ENCODE peak calls at places on chromosome 9, in six cellular contexts. O is A549, L is HEK293T, G is K562, V is HepG2, B is GM12878. C is an unnamed sample.

GRCh38 chr9:12785941-12786340 is 11.1 kb downstream of the LURAP1L start:
- DNase-seq in V (no peak), O (no peak), B (no peak), L (no peak), G (no peak), C (no peak)

GRCh38 chr9:69600314-69601047 is 71.7 kb downstream of the APBA1 start:
- DNase-seq in L (no peak), O (no peak), B (no peak), G (no peak), V (no peak), C (no peak)

GRCh38 chr9:96163141-96163540 is 138.8 kb downstream of the HSD17B3 start:
- DNase-seq in O (no peak), L (no peak), B (no peak), V (no peak), G (no peak), C (no peak)

GRCh38 chr9:79681576-79681975 is 109.8 kb downstream of the TLE4 start:
- DNase-seq in G (no peak), V (no peak), B (no peak), L (no peak), O (no peak), C (no peak)

GRCh38 chr9:33852216-33852826 is 35.4 kb downstream of the UBE2R2 start:
- DNase-seq in B (no peak), G (peak), V (peak), L (peak), O (peak), C (peak)

GRCh38 chr9:134818591-134818990 is 62.0 kb upstream of the FCN2 start:
- DNase-seq in B (no peak), O (no peak), L (no peak), G (no peak), V (no peak), C (no peak)

GRCh38 chr9:15155323-15155722 is 151.7 kb downstream of the TTC39B start:
- DNase-seq in L (no peak), B (no peak), V (no peak), G (no peak), O (no peak), C (no peak)

GRCh38 chr9:74413876-74414275 is 83.3 kb upstream of the RORB start:
- DNase-seq in V (no peak), O (no peak), G (no peak), B (no peak), L (no peak), C (no peak)

GRCh38 chr9:95992536-95992935 is 117.0 kb downstream of the ERCC6L2 start:
- DNase-seq in L (no peak), V (no peak), B (no peak), G (no peak), O (no peak), C (no peak)

GRCh38 chr9:33065157-33066076 is 11.1 kb downstream of the SMU1 start:
- DNase-seq in B (peak), V (no peak), G (no peak), O (no peak), L (no peak), C (no peak)

GRCh38 chr9:129146441-129146933 is 31.6 kb downstream of the IER5L start:
- DNase-seq in G (no peak), L (no peak), B (no peak), O (no peak), V (no peak), C (no peak)

GRCh38 chr9:27108981-27109541 is at the start of gene TEK:
- DNase-seq in G (no peak), B (no peak), L (no peak), O (no peak), V (no peak), C (peak)

GRCh38 chr9:111501648-111502047 is 17.5 kb upstream of the ECPAS start:
- DNase-seq in V (no peak), G (no peak), O (no peak), L (no peak), B (no peak), C (no peak)

GRCh38 chr9:127225747-127226646 is 38.6 kb upstream of the GARNL3 start:
- DNase-seq in L (no peak), V (no peak), G (no peak), O (no peak), B (no peak), C (peak)

GRCh38 chr9:127083598-127083997 is 38.8 kb downstream of the ANGPTL2 start:
- DNase-seq in B (no peak), G (no peak), O (no peak), V (no peak), L (no peak), C (peak)

GRCh38 chr9:86626802-86627201 is 272.6 kb upstream of the TUT7 start:
- DNase-seq in L (no peak), V (peak), O (no peak), B (no peak), G (no peak), C (no peak)

GRCh38 chr9:121725008-121725795 is 73.8 kb downstream of the DAB2IP start:
- DNase-seq in L (no peak), B (no peak), G (no peak), O (no peak), V (no peak), C (peak)

GRCh38 chr9:15374310-15374709 is 48.4 kb upstream of the SNAPC3 start:
- DNase-seq in G (peak), V (no peak), L (no peak), O (no peak), B (no peak), C (no peak)

GRCh38 chr9:106886111-106887046 is 23.4 kb downstream of the ZNF462 start:
- DNase-seq in L (no peak), V (no peak), O (no peak), G (no peak), B (no peak), C (peak)

GRCh38 chr9:97362777-97363545 is 48.9 kb upstream of the TDRD7 start:
- DNase-seq in V (no peak), G (peak), O (no peak), L (no peak), B (peak), C (no peak)

GRCh38 chr9:101485873-101486692 is 47.6 kb upstream of the RNF20 start:
- DNase-seq in V (no peak), L (peak), G (peak), O (peak), B (no peak), C (peak)

GRCh38 chr9:129439242-129439641 is 181.7 kb downstream of the C9orf50 start:
- DNase-seq in B (no peak), L (no peak), O (no peak), G (no peak), V (no peak), C (no peak)

GRCh38 chr9:20996809-20997208 is 34.6 kb downstream of the HACD4 start:
- DNase-seq in B (peak), G (no peak), O (no peak), L (no peak), V (no peak), C (no peak)

GRCh38 chr9:76528056-76528455 is 69.1 kb downstream of the GCNT1 start:
- DNase-seq in L (no peak), B (no peak), O (no peak), G (no peak), V (no peak), C (no peak)

GRCh38 chr9:81379655-81380054 is 309.7 kb downstream of the TLE1 start:
- DNase-seq in B (no peak), L (no peak), G (no peak), O (no peak), V (no peak), C (peak)

GRCh38 chr9:112086627-112087026 is 88.5 kb downstream of the SUSD1 start:
- DNase-seq in O (peak), V (peak), G (peak), L (peak), B (no peak), C (peak)

GRCh38 chr9:93302586-93303257 is 118.8 kb downstream of the WNK2 start:
- DNase-seq in B (no peak), G (peak), O (peak), L (peak), V (peak), C (peak)

GRCh38 chr9:127007638-127008037 is 93.1 kb downstream of the RALGPS1 start:
- DNase-seq in V (no peak), G (no peak), L (no peak), O (no peak), B (no peak), C (no peak)

GRCh38 chr9:70205366-70206020 is 53.3 kb upstream of the SMC5 start:
- DNase-seq in O (no peak), L (no peak), G (no peak), V (no peak), B (no peak), C (no peak)

GRCh38 chr9:109315889-109316640 is 4.8 kb downstream of the EPB41L4B start:
- DNase-seq in B (no peak), L (no peak), O (peak), V (peak), G (no peak), C (peak)

GRCh38 chr9:69104830-69105527 is 69.1 kb upstream of the TJP2 start:
- DNase-seq in O (no peak), G (no peak), V (peak), L (no peak), B (no peak), C (no peak)

GRCh38 chr9:16262467-16263261 is 607.8 kb downstream of the BNC2 start:
- DNase-seq in G (no peak), O (no peak), V (no peak), L (no peak), B (no peak), C (peak)

GRCh38 chr9:105318729-105319513 is 74.5 kb downstream of the SLC44A1 start:
- DNase-seq in V (peak), O (no peak), L (no peak), G (no peak), B (peak), C (no peak)

GRCh38 chr9:129399301-129399990 is 221.4 kb upstream of the IER5L start:
- DNase-seq in G (no peak), L (no peak), O (no peak), B (no peak), V (no peak), C (no peak)

GRCh38 chr9:75918154-75918553 is 27.7 kb downstream of the PCSK5 start:
- DNase-seq in V (no peak), L (no peak), G (no peak), O (no peak), B (no peak), C (no peak)

GRCh38 chr9:83154087-83154736 is 91.3 kb upstream of the RASEF start:
- DNase-seq in L (no peak), B (peak), G (no peak), O (no peak), V (no peak), C (peak)

GRCh38 chr9:68668127-68668526 is 36.9 kb upstream of the PIP5K1B start:
- DNase-seq in O (no peak), G (no peak), B (no peak), V (no peak), L (no peak), C (no peak)

DNA sequence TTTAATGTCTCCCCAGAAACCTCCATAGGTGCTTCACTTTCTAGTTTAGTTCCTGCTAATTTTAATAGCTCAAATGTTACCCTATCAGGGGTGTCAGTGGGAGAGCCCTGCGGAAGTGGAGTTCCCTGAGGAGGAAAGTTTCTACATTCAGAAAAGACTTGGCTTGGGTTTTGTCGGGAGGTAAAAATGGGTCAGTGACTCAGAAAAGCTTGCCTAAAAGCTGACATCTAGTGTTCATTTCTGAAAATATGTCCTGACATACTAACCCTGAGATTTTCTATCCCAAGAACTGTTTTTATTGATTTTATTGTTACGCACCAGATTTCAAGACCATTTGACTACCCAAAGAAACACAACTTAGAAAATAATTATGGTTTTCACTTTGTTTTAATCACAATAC is 40.9 kb upstream of the GLDC start:
- DNase-seq in V (peak), G (no peak), L (no peak), O (no peak), B (no peak), C (peak)
- TF ChIP-seq BHLHE40 in V (no peak), G (no peak), L (no peak), O (no peak), B (no peak), C (no peak)

GRCh38 chr9:115910899-115911298 is 242.7 kb upstream of the PAPPA start:
- DNase-seq in G (no peak), V (no peak), O (no peak), B (no peak), L (no peak), C (no peak)

DNA sequence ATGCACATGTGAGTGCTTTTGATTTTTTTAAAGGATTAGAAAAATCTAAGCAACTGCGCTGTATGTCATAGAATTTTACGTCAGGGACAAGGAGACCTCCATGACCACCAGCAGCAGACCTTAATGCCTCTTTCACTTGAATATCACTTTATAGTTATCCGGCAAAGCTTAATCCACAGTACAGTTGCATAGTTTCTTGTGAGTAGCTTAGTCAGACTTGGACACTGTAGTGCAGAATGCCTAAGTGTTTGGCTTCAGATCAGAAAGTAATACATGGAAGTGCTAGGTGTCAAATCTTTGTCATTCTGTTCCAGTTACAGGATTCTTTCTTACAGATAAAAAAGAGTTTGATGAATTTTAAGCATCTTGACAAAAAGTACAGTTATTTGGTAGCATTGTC is 239.9 kb upstream of the PAPPA start:
- DNase-seq in G (no peak), B (no peak), O (no peak), V (no peak), L (no peak), C (peak)
- TF ChIP-seq BHLHE40 in G (no peak), B (no peak), O (no peak), V (no peak), L (no peak), C (no peak)

GRCh38 chr9:133060417-133060841 is 1.4 kb upstream of the CEL start:
- DNase-seq in B (no peak), G (peak), V (no peak), L (no peak), O (no peak), C (no peak)
- TF ChIP-seq BHLHE40 in B (no peak), G (no peak), V (no peak), L (no peak), O (no peak), C (no peak)

GRCh38 chr9:98518556-98518955 is 190.2 kb downstream of the GABBR2 start:
- DNase-seq in B (no peak), O (no peak), L (no peak), G (no peak), V (no peak), C (no peak)

GRCh38 chr9:98522487-98522886 is 186.2 kb downstream of the GABBR2 start:
- DNase-seq in G (no peak), O (no peak), L (no peak), V (no peak), B (no peak), C (no peak)

GRCh38 chr9:98521141-98521540 is 187.6 kb downstream of the GABBR2 start:
- DNase-seq in G (no peak), L (no peak), B (no peak), O (no peak), V (no peak), C (peak)

GRCh38 chr9:98519641-98520040 is 189.1 kb downstream of the GABBR2 start:
- DNase-seq in L (no peak), O (no peak), G (no peak), B (no peak), V (no peak), C (no peak)

DNA sequence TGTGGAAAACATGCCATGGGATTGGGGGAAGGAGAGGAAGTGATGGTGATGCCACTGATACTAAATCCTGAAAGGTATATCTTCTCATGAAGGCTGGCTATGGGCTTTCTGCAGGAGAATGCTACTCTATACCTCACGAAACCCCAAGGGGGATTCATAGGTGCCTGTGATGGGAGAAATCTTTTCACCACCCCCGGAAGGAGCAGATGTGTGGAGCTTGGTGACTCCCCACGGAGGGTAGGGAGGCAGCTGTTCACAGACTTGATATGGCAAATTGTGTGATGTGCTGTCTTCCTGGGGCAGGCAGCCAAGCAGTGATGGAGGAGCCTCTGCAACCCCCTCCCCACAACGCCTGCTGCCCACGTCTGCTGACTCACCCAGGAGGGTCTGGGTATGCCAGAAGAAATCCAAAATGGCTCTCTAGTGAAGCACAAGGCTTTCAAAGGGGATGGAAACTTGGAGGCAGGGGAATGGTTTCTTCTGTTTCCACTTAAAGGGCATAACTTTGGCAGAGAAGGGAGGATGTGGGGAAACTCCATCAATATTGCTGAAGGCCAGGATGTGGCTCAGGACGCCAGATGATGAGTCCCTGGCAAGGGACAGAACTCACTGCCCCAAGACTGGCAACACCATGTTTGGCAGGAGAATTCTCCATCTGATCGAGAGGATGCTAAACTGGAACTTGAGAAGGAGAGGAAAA is 188.4 kb downstream of the GABBR2 start:
- DNase-seq in L (no peak), O (no peak), G (no peak), B (no peak), V (no peak), C (peak)
- TF ChIP-seq BHLHE40 in L (no peak), O (no peak), G (no peak), B (no peak), V (no peak), C (peak)

GRCh38 chr9:130664191-130665028 is at the start of gene PRDM12:
- DNase-seq in B (no peak), L (no peak), G (no peak), O (no peak), V (no peak), C (no peak)

GRCh38 chr9:130662927-130663257 is 1.5 kb upstream of the PRDM12 start:
- DNase-seq in V (no peak), O (no peak), G (no peak), B (no peak), L (no peak), C (no peak)

GRCh38 chr9:130665029-130665430 is 636 bp downstream of the PRDM12 start:
- DNase-seq in L (no peak), G (no peak), O (no peak), B (no peak), V (no peak), C (no peak)

GRCh38 chr9:130662099-130662926 is 2.1 kb upstream of the PRDM12 start:
- DNase-seq in L (no peak), O (no peak), G (no peak), B (no peak), V (no peak), C (no peak)

GRCh38 chr9:130663258-130664171 is 879 bp upstream of the PRDM12 start:
- DNase-seq in O (peak), B (no peak), L (no peak), V (no peak), G (no peak), C (no peak)
- TF ChIP-seq BHLHE40 in O (no peak), B (no peak), L (no peak), V (no peak), G (no peak), C (no peak)

DNA sequence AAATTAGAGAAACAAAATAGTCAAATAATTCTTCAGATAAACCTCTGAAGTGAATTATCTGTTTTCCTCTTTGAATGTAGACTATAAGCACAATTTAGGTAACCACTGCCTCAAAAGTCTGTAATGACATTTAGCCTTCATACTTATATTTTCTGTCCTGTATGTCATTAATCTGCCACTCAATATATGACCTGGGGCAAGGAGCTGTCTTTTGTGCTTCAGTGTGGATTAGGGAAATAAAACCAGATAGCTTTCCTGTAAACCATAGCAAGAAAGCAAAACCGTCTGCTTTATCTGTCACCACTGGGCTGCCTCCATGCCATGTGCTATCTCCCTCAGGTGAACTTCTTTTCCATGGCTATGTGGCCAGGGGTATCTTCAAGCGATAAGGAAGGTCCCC is 606.6 kb upstream of the C9orf72 start:
- DNase-seq in G (no peak), V (no peak), L (no peak), B (no peak), O (no peak), C (no peak)
- TF ChIP-seq BHLHE40 in G (no peak), V (no peak), L (no peak), B (no peak), O (no peak), C (no peak)